ENCODE peak calls at places on chromosomes 11 and 22, in five cellular contexts. Q is iris pigment epithelial cell; G is mesendoderm; L is stimulated activated CD4-positive, alpha-beta T cell treated with anti-CD3 and anti-CD28 coated beads, Interleukin-4, amount 100 ng/mL, for 48 hours; J is HCT116. H is an unnamed sample.

GRCh38 chr22:46056169-46057041 is 79.4 kb upstream of the WNT7B start:
- DNase-seq in L (no peak), Q (no peak), G (no peak), J (no peak), H (peak; percentile 58)

GRCh38 chr22:45960477-45961386 is 16.2 kb downstream of the WNT7B start:
- DNase-seq in Q (peak; percentile 17), L (no peak), J (no peak), G (peak; percentile 86), H (peak; percentile 38)

GRCh38 chr22:28075260-28075981 is 156.4 kb upstream of the PITPNB start:
- DNase-seq in J (no peak), Q (peak; percentile 85), G (peak; percentile 3), L (no peak), H (peak; percentile 88)

GRCh38 chr11:92131289-92131890 is 93.2 kb upstream of the FAT3 start:
- DNase-seq in J (no peak), Q (no peak), G (no peak), L (no peak), H (peak; percentile 71)

GRCh38 chr11:116499396-116500001 is 273.3 kb downstream of the BUD13 start:
- DNase-seq in Q (peak; percentile 44), G (peak; percentile 94), J (peak; percentile 64), L (peak; percentile 47), H (peak; percentile 42)

GRCh38 chr11:60952742-60953170 is 780 bp upstream of the SLC15A3 start:
- DNase-seq in G (peak; percentile 26), J (no peak), Q (no peak), L (no peak), H (no peak)

GRCh38 chr11:94958118-94958517 is 15.2 kb downstream of the CWC15 start:
- DNase-seq in L (no peak), J (no peak), G (no peak), Q (peak; percentile 68), H (peak; percentile 55)

GRCh38 chr22:28799125-28799833 is 1.1 kb downstream of the XBP1 start:
- DNase-seq in J (peak; percentile 35), Q (peak; percentile 96), G (peak; percentile 74), L (no peak), H (peak; percentile 72)

GRCh38 chr11:95996621-95997020 is 72.7 kb upstream of the MTMR2 start:
- DNase-seq in L (no peak), J (no peak), Q (no peak), G (no peak), H (no peak)

H was measured in M059J.